ENCODE peak calls at places on chromosome 16, in seven cellular contexts. T is activated CD4-positive, alpha-beta T cell treated with anti-CD3 and anti-CD28 coated beads for 4 hours; K is SW480; U is heart right ventricle; Q is keratinocyte; Z is fibroblast of lung; C is T follicular helper cell. M is an unnamed sample.

GRCh38 chr16:68823401-68823800 is 19.9 kb upstream of the TANGO6 start:
- DNase-seq in U (no peak), Z (peak; percentile 70), C (no peak), T (no peak), Q (no peak), K (no peak), M (no peak)

GRCh38 chr16:70018254-70018653 is 67.1 kb downstream of the CLEC18A start:
- DNase-seq in U (no peak), K (peak; percentile 48), Q (no peak), C (peak; percentile 47), T (peak; percentile 8), Z (no peak), M (no peak)

GRCh38 chr16:660459-661183 is 7.3 kb upstream of the RHOT2 start:
- DNase-seq in Z (peak; percentile 80), U (peak; percentile 87), C (peak; percentile 61), Q (no peak), T (peak; percentile 74), K (peak; percentile 58), M (peak; percentile 95)

GRCh38 chr16:66036162-66036561 is 330.3 kb upstream of the CDH5 start:
- DNase-seq in U (no peak), Q (no peak), Z (no peak), C (no peak), T (no peak), K (peak; percentile 10), M (no peak)

GRCh38 chr16:65285128-65286120 is 163.6 kb upstream of the CDH11 start:
- DNase-seq in C (no peak), K (no peak), U (peak; percentile 22), Z (peak; percentile 44), Q (no peak), T (no peak), M (no peak)

GRCh38 chr16:56988161-56988947 is 1.0 kb upstream of the NLRC5 start:
- DNase-seq in Q (no peak), K (no peak), U (no peak), Z (no peak), T (no peak), C (no peak), M (peak; percentile 27)

GRCh38 chr16:88118376-88118775 is 167.1 kb downstream of the BANP start:
- DNase-seq in U (no peak), T (no peak), Q (no peak), C (no peak), K (no peak), Z (no peak), M (no peak)

GRCh38 chr16:23959069-23959800 is 123.5 kb downstream of the PRKCB start:
- DNase-seq in Z (no peak), U (no peak), Q (no peak), T (peak; percentile 19), K (no peak), C (no peak), M (no peak)

GRCh38 chr16:55217392-55217791 is 106.6 kb upstream of the IRX6 start:
- DNase-seq in Q (no peak), T (no peak), K (no peak), Z (no peak), C (no peak), U (no peak), M (no peak)

GRCh38 chr16:1338119-1338730 is 4.8 kb downstream of the BAIAP3 start:
- DNase-seq in Q (no peak), T (no peak), Z (no peak), K (peak; percentile 54), U (no peak), C (no peak), M (no peak)

GRCh38 chr16:69338557-69339288 is 641 bp downstream of the COG8 start:
- DNase-seq in U (no peak), T (no peak), Z (no peak), Q (no peak), C (no peak), K (no peak), M (no peak)

GRCh38 chr16:53083123-53083522 is 28.3 kb downstream of the CHD9 start:
- DNase-seq in K (no peak), U (no peak), Q (no peak), C (no peak), Z (no peak), T (no peak), M (no peak)

GRCh38 chr16:53598513-53599266 is 95.7 kb upstream of the AKTIP start:
- DNase-seq in C (no peak), T (no peak), Q (no peak), Z (no peak), K (no peak), U (no peak), M (no peak)

GRCh38 chr16:67862623-67863583 is 9.9 kb upstream of the EDC4 start:
- DNase-seq in T (no peak), U (peak; percentile 76), Z (no peak), K (no peak), C (no peak), Q (no peak), M (no peak)

GRCh38 chr16:8623634-8624033 is 2.1 kb downstream of the METTL22 start:
- DNase-seq in T (no peak), Q (no peak), Z (peak; percentile 17), C (no peak), K (no peak), U (no peak), M (no peak)

GRCh38 chr16:86075488-86075785 is 176.5 kb downstream of the IRF8 start:
- DNase-seq in K (no peak), Q (no peak), C (no peak), T (no peak), U (no peak), Z (no peak), M (peak; percentile 22)

GRCh38 chr16:50591800-50592771 is 43.9 kb downstream of the NKD1 start:
- DNase-seq in U (peak; percentile 81), Q (no peak), Z (no peak), T (no peak), C (no peak), K (no peak), M (no peak)

GRCh38 chr16:766820-767640 is 6.5 kb downstream of the MSLN start:
- DNase-seq in Z (no peak), T (no peak), Q (no peak), U (no peak), K (no peak), C (no peak), M (no peak)

GRCh38 chr16:82715833-82716232 is 89.1 kb downstream of the CDH13 start:
- DNase-seq in C (no peak), T (no peak), Q (no peak), Z (no peak), K (peak; percentile 62), U (peak; percentile 59), M (no peak)

GRCh38 chr16:14309001-14309886 is 238.1 kb downstream of the MRTFB start:
- DNase-seq in C (no peak), U (no peak), Q (peak; percentile 72), Z (peak; percentile 31), T (no peak), K (no peak), M (no peak)

GRCh38 chr16:88619859-88620655 is 18.3 kb upstream of the IL17C start:
- DNase-seq in Z (peak; percentile 94), Q (no peak), T (peak; percentile 55), C (peak; percentile 68), K (no peak), U (no peak), M (no peak)

GRCh38 chr16:17379121-17379571 is 91.6 kb downstream of the XYLT1 start:
- DNase-seq in Z (peak; percentile 80), U (peak; percentile 56), C (no peak), K (no peak), T (no peak), Q (no peak), M (peak; percentile 67)

GRCh38 chr16:55056585-55057520 is 126.2 kb downstream of the IRX5 start:
- DNase-seq in C (no peak), U (no peak), Q (no peak), K (peak; percentile 36), Z (no peak), T (no peak), M (no peak)

M was measured in left lung.